ENCODE peak calls at places on chromosomes 6 and 20, in eight cellular contexts. X, H, L, R, G, J, Q and U are unnamed samples.
A peak's percentile ranks its signal among the peaks of the same experiment; 100 is the strongest.

GRCh38 chr20:22106308-22106938 is 401.0 kb downstream of the PAX1 start:
- DNase-seq in L (peak; percentile 70), Q (no peak), X (no peak), J (no peak), G (peak; percentile 18), R (peak; percentile 31), H (no peak), U (peak; percentile 84)

GRCh38 chr20:19374066-19374615 is 161.7 kb downstream of the SLC24A3 start:
- DNase-seq in J (no peak), R (no peak), Q (no peak), L (no peak), G (no peak), H (no peak), X (no peak), U (no peak)

GRCh38 chr6:113560908-113561307 is 296.2 kb upstream of the MARCKS start:
- DNase-seq in R (no peak), L (no peak), G (no peak), H (no peak), Q (no peak), X (no peak), J (no peak), U (no peak)

GRCh38 chr20:34872604-34873224 is at the start of gene GGT7:
- DNase-seq in X (peak; percentile 89), R (peak; percentile 91), Q (peak; percentile 73), G (peak; percentile 79), L (peak; percentile 84), H (peak; percentile 92), J (peak; percentile 80), U (peak; percentile 73)

GRCh38 chr6:125547320-125547843 is 202.1 kb upstream of the HEY2 start:
- DNase-seq in G (no peak), H (no peak), R (no peak), J (no peak), X (no peak), L (no peak), Q (no peak), U (no peak)

GRCh38 chr6:18349350-18349749 is 37.8 kb upstream of the RNF144B start:
- DNase-seq in G (no peak), J (no peak), H (no peak), R (no peak), L (no peak), Q (no peak), X (no peak), U (no peak)

GRCh38 chr6:52617087-52617486 is 40.2 kb upstream of the TRAM2 start:
- DNase-seq in J (no peak), R (no peak), H (no peak), Q (no peak), L (no peak), G (no peak), X (no peak), U (no peak)

GRCh38 chr20:47660983-47661711 is 124.1 kb downstream of the SULF2 start:
- DNase-seq in J (no peak), L (no peak), Q (no peak), X (no peak), R (no peak), H (no peak), G (no peak), U (no peak)

GRCh38 chr6:53302678-53303360 is 45.9 kb downstream of the ELOVL5 start:
- DNase-seq in Q (no peak), X (no peak), R (no peak), H (peak; percentile 58), G (no peak), L (no peak), J (no peak), U (no peak)

GRCh38 chr6:6699741-6700367 is 111.3 kb downstream of the LY86 start:
- DNase-seq in X (peak; percentile 86), L (peak; percentile 93), G (no peak), J (peak; percentile 90), H (peak; percentile 90), R (peak; percentile 87), Q (peak; percentile 74), U (no peak)

GRCh38 chr6:35436071-35436865 is 15.9 kb upstream of the FANCE start:
- DNase-seq in R (no peak), G (no peak), J (no peak), Q (no peak), X (no peak), L (no peak), H (no peak), U (no peak)

GRCh38 chr20:51529027-51529749 is 13.3 kb downstream of the NFATC2 start:
- DNase-seq in Q (no peak), X (no peak), G (no peak), R (no peak), J (no peak), H (no peak), L (no peak), U (peak; percentile 70)

GRCh38 chr6:75334266-75335040 is 49.9 kb upstream of the TMEM30A start:
- DNase-seq in X (no peak), H (no peak), L (no peak), Q (no peak), R (no peak), G (peak; percentile 15), J (peak; percentile 22), U (no peak)

GRCh38 chr6:15363523-15364400 is 117.9 kb downstream of the JARID2 start:
- DNase-seq in H (no peak), J (no peak), Q (no peak), X (no peak), G (no peak), L (no peak), R (no peak), U (no peak)

GRCh38 chr6:16760536-16761468 is at the start of gene ATXN1:
- DNase-seq in Q (peak; percentile 41), X (peak; percentile 62), H (peak; percentile 38), J (peak; percentile 73), L (no peak), G (peak; percentile 62), R (peak; percentile 59), U (peak; percentile 55)

GRCh38 chr20:60242836-60243520 is 284.8 kb downstream of the CDH26 start:
- DNase-seq in L (no peak), X (no peak), G (no peak), R (no peak), J (no peak), Q (no peak), H (no peak), U (no peak)

GRCh38 chr6:7909323-7910276 is 988 bp downstream of the TXNDC5 start:
- DNase-seq in X (peak; percentile 57), Q (no peak), R (peak; percentile 75), L (peak; percentile 34), J (peak; percentile 56), H (peak; percentile 54), G (peak; percentile 66), U (peak; percentile 74)

GRCh38 chr20:63574829-63575720 is 1.0 kb upstream of the HELZ2 start:
- DNase-seq in X (no peak), Q (no peak), J (no peak), R (no peak), H (no peak), L (no peak), G (no peak), U (no peak)